ENCODE peak calls at places on chromosome 6, in eight cellular contexts. One of them, this sample, is unnamed.

GRCh38 chr6:170462366-170463020 is 90.6 kb downstream of the PSMB1 start:
- DNase-seq in HCT116: no peak
- DNase-seq in breast epithelium: no peak
- DNase-seq in transverse colon: no peak
- DNase-seq in heart left ventricle: no peak
- DNase-seq in H1: no peak
- DNase-seq in right lobe of liver: no peak
- DNase-seq in stomach: no peak
- DNase-seq in this sample: no peak

GRCh38 chr6:136772685-136773472 is 19.4 kb downstream of the MAP3K5 start:
- DNase-seq in HCT116: no peak
- DNase-seq in breast epithelium: no peak
- DNase-seq in transverse colon: no peak
- DNase-seq in heart left ventricle: no peak
- DNase-seq in H1: no peak
- DNase-seq in right lobe of liver: no peak
- DNase-seq in stomach: no peak
- DNase-seq in this sample: peak; percentile 37

GRCh38 chr6:116144590-116144989 is 18.7 kb upstream of the COL10A1 start:
- DNase-seq in HCT116: no peak
- DNase-seq in breast epithelium: no peak
- DNase-seq in transverse colon: no peak
- DNase-seq in heart left ventricle: no peak
- DNase-seq in H1: no peak
- DNase-seq in right lobe of liver: no peak
- DNase-seq in stomach: no peak
- DNase-seq in this sample: no peak

GRCh38 chr6:44699851-44700250 is 312.3 kb downstream of the CDC5L start:
- DNase-seq in HCT116: no peak
- DNase-seq in breast epithelium: no peak
- DNase-seq in transverse colon: no peak
- DNase-seq in heart left ventricle: no peak
- DNase-seq in H1: no peak
- DNase-seq in right lobe of liver: no peak
- DNase-seq in stomach: no peak
- DNase-seq in this sample: no peak

GRCh38 chr6:160058603-160059215 is 62.9 kb upstream of the SLC22A1 start:
- DNase-seq in HCT116: no peak
- DNase-seq in breast epithelium: no peak
- DNase-seq in transverse colon: no peak
- DNase-seq in heart left ventricle: no peak
- DNase-seq in H1: no peak
- DNase-seq in right lobe of liver: no peak
- DNase-seq in stomach: no peak
- DNase-seq in this sample: no peak

GRCh38 chr6:164331026-164331425 is 916.5 kb downstream of the QKI start:
- DNase-seq in HCT116: no peak
- DNase-seq in breast epithelium: no peak
- DNase-seq in transverse colon: no peak
- DNase-seq in heart left ventricle: no peak
- DNase-seq in H1: no peak
- DNase-seq in right lobe of liver: no peak
- DNase-seq in stomach: no peak
- DNase-seq in this sample: no peak

GRCh38 chr6:81226957-81227356 is 525.5 kb downstream of the TENT5A start:
- DNase-seq in HCT116: no peak
- DNase-seq in breast epithelium: no peak
- DNase-seq in transverse colon: no peak
- DNase-seq in heart left ventricle: no peak
- DNase-seq in H1: no peak
- DNase-seq in right lobe of liver: no peak
- DNase-seq in stomach: no peak
- DNase-seq in this sample: no peak

GRCh38 chr6:36301781-36302180 is 31.9 kb downstream of the PNPLA1 start:
- DNase-seq in HCT116: no peak
- DNase-seq in breast epithelium: no peak
- DNase-seq in transverse colon: no peak
- DNase-seq in heart left ventricle: no peak
- DNase-seq in H1: no peak
- DNase-seq in right lobe of liver: no peak
- DNase-seq in stomach: no peak
- DNase-seq in this sample: no peak

GRCh38 chr6:41462980-41463930 is 82.9 kb upstream of the FOXP4 start:
- DNase-seq in HCT116: peak; percentile 27
- DNase-seq in breast epithelium: peak; percentile 71
- DNase-seq in transverse colon: peak; percentile 64
- DNase-seq in heart left ventricle: peak; percentile 85
- DNase-seq in H1: no peak
- DNase-seq in right lobe of liver: peak; percentile 76
- DNase-seq in stomach: peak; percentile 85
- DNase-seq in this sample: no peak

DNA sequence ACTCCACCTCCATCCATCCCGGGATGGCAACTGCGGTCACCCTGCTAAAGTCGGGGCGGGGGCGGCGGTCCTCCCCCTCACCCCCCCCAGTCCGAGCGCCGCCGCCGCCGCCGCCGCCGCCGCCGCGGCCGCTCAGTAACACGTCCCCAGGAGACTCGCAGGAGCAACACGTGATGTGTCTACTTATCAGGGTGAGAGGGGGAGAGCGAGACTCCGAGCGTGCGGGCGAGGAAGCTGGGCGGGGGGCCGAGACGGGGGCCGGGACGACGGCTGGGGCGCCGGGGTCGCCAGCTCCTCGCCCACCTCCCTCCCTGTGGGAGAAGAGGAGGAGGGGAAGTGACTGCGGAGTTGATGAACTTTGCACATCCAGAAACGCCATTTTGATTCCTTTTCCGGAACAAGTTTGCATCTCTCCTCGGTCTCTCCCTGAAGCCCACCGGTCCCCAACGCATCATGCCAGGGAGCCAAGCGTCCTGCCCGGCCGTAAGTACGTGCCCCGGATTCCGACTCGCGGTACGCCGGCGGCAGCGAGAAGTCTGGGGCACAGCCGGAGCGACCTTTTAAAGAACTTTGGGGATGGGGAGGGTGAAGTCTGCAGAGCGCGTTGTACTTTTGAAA is at the start of gene RREB1:
- DNase-seq in HCT116: peak; percentile 15
- DNase-seq in breast epithelium: peak; percentile 48
- DNase-seq in transverse colon: peak; percentile 67
- DNase-seq in heart left ventricle: peak; percentile 77
- DNase-seq in H1: peak; percentile 74
- DNase-seq in right lobe of liver: peak; percentile 75
- DNase-seq in stomach: peak; percentile 57
- DNase-seq in this sample: peak; percentile 64
- TF ChIP-seq POLR2A in HCT116: no peak
- TF ChIP-seq POLR2A in breast epithelium: no peak
- TF ChIP-seq POLR2A in transverse colon: peak; percentile 45
- TF ChIP-seq POLR2A in heart left ventricle: peak; percentile 29
- TF ChIP-seq POLR2A in H1: no peak
- TF ChIP-seq POLR2A in right lobe of liver: peak; percentile 43
- TF ChIP-seq POLR2A in stomach: no peak
- TF ChIP-seq POLR2A in this sample: peak; percentile 91

GRCh38 chr6:21587925-21588811 is 5.4 kb upstream of the SOX4 start:
- DNase-seq in HCT116: peak; percentile 44
- DNase-seq in breast epithelium: peak; percentile 51
- DNase-seq in transverse colon: peak; percentile 69
- DNase-seq in heart left ventricle: peak; percentile 78
- DNase-seq in H1: peak; percentile 79
- DNase-seq in right lobe of liver: no peak
- DNase-seq in stomach: peak; percentile 57
- DNase-seq in this sample: no peak

GRCh38 chr6:21586760-21587181 is 6.8 kb upstream of the SOX4 start:
- DNase-seq in HCT116: no peak
- DNase-seq in breast epithelium: no peak
- DNase-seq in transverse colon: no peak
- DNase-seq in heart left ventricle: no peak
- DNase-seq in H1: peak; percentile 72
- DNase-seq in right lobe of liver: no peak
- DNase-seq in stomach: peak; percentile 49
- DNase-seq in this sample: no peak

GRCh38 chr6:21586300-21586699 is 7.3 kb upstream of the SOX4 start:
- DNase-seq in HCT116: no peak
- DNase-seq in breast epithelium: no peak
- DNase-seq in transverse colon: no peak
- DNase-seq in heart left ventricle: no peak
- DNase-seq in H1: no peak
- DNase-seq in right lobe of liver: no peak
- DNase-seq in stomach: no peak
- DNase-seq in this sample: no peak

GRCh38 chr6:21588812-21589811 is 4.4 kb upstream of the SOX4 start:
- DNase-seq in HCT116: peak; percentile 64
- DNase-seq in breast epithelium: peak; percentile 79
- DNase-seq in transverse colon: peak; percentile 91
- DNase-seq in heart left ventricle: peak; percentile 95
- DNase-seq in H1: peak; percentile 98
- DNase-seq in right lobe of liver: peak; percentile 89
- DNase-seq in stomach: peak; percentile 92
- DNase-seq in this sample: peak; percentile 66

DNA sequence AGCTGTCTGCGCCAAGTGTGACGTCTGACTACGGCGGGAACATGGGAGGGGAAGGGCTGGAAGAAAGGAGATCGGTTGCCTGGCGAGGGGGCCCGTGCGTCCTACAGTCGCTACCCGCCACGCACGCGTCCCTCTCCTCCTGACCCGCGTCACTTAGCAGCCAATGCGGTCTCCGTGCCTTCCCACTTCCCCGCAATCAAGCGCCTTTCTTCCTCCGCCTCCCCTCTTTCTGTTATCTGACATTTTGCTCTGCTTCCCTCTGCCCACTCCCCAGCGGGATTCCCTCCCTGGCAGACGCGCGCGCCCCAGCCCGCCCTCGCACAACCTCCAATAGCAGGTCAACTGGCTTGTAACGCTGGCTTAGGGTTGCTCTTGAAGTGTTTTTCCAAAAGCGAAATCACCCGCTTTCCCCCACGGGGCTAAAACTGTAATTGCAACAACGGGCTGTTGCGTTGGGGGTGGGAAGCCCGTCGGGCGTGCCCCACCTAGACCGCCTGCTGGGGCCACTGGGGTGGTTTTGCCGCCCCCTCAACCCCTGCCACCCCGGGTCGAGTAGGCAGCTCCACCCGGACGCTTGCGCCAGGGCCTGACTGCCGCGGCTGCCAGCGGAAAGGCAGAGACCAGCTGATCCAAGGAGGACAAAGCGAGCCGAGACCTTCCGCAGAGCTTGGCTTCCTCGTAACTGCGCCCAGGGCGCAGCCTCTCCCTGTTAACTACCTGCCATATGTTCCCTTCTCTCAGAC is 6.2 kb upstream of the SOX4 start:
- DNase-seq in HCT116: peak; percentile 46
- DNase-seq in breast epithelium: peak; percentile 57
- DNase-seq in transverse colon: peak; percentile 72
- DNase-seq in heart left ventricle: peak; percentile 77
- DNase-seq in H1: no peak
- DNase-seq in right lobe of liver: peak; percentile 62
- DNase-seq in stomach: peak; percentile 67
- DNase-seq in this sample: peak; percentile 18
- TF ChIP-seq POLR2A in HCT116: peak; percentile 24
- TF ChIP-seq POLR2A in breast epithelium: peak; percentile 8
- TF ChIP-seq POLR2A in transverse colon: peak; percentile 56
- TF ChIP-seq POLR2A in heart left ventricle: no peak
- TF ChIP-seq POLR2A in H1: no peak
- TF ChIP-seq POLR2A in right lobe of liver: no peak
- TF ChIP-seq POLR2A in stomach: no peak
- TF ChIP-seq POLR2A in this sample: no peak

GRCh38 chr6:28922004-28922840 is 1.6 kb downstream of the TRIM27 start:
- DNase-seq in HCT116: peak; percentile 62
- DNase-seq in breast epithelium: no peak
- DNase-seq in transverse colon: peak; percentile 57
- DNase-seq in heart left ventricle: no peak
- DNase-seq in H1: no peak
- DNase-seq in right lobe of liver: no peak
- DNase-seq in stomach: peak; percentile 69
- DNase-seq in this sample: no peak

GRCh38 chr6:28922841-28923317 is 906 bp downstream of the TRIM27 start:
- DNase-seq in HCT116: no peak
- DNase-seq in breast epithelium: no peak
- DNase-seq in transverse colon: peak; percentile 52
- DNase-seq in heart left ventricle: no peak
- DNase-seq in H1: peak; percentile 56
- DNase-seq in right lobe of liver: peak; percentile 65
- DNase-seq in stomach: peak; percentile 38
- DNase-seq in this sample: peak; percentile 17

GRCh38 chr6:28927856-28928255 is 4.1 kb upstream of the TRIM27 start:
- DNase-seq in HCT116: no peak
- DNase-seq in breast epithelium: no peak
- DNase-seq in transverse colon: no peak
- DNase-seq in heart left ventricle: no peak
- DNase-seq in H1: no peak
- DNase-seq in right lobe of liver: no peak
- DNase-seq in stomach: no peak
- DNase-seq in this sample: no peak

GRCh38 chr6:28920281-28920680 is 3.5 kb downstream of the TRIM27 start:
- DNase-seq in HCT116: no peak
- DNase-seq in breast epithelium: no peak
- DNase-seq in transverse colon: no peak
- DNase-seq in heart left ventricle: no peak
- DNase-seq in H1: no peak
- DNase-seq in right lobe of liver: no peak
- DNase-seq in stomach: no peak
- DNase-seq in this sample: no peak

DNA sequence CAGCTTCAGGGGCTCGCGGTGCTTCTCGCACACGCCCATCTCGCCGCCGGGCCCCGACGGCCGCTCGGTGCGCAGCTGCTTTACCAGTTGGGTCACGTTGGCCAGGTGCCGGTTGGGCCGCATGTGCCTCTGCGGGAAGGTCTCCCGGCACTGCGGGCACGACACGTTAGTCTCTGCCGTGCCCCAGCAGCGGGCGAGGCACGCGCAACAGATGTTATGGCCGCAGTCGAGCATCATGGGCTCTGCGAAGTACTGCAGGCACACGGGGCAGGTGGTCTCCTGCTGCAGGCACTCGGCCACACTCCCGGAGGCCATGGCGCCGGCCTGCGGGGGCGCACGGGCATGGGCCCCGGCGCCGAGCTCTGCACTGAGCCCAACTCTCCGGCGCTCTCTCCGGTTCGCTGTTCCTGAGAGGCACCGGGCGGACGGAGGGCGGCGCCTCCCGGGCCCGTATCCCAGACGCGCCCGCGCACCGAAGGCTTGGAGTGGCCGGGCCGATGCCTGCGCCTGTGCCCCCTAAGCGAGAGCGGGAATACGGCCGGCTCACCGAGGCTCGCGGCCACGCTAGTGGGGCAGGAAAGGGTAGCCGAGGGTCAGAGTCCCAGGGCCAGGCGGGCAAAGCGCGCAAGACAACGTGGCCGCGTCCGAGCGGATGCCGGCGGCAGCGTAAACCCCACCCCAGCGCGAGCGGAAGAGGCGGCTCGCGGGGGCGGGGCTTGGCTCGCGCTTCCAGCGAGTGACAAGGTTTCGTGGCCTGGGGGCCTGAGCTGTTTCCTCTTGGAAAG is at the start of gene TRIM27:
- DNase-seq in HCT116: peak; percentile 57
- DNase-seq in breast epithelium: peak; percentile 81
- DNase-seq in transverse colon: peak; percentile 92
- DNase-seq in heart left ventricle: peak; percentile 96
- DNase-seq in H1: peak; percentile 88
- DNase-seq in right lobe of liver: peak; percentile 96
- DNase-seq in stomach: peak; percentile 92
- DNase-seq in this sample: peak; percentile 81
- TF ChIP-seq POLR2A in HCT116: peak; percentile 90
- TF ChIP-seq POLR2A in breast epithelium: peak; percentile 87
- TF ChIP-seq POLR2A in transverse colon: peak; percentile 94
- TF ChIP-seq POLR2A in heart left ventricle: peak; percentile 91
- TF ChIP-seq POLR2A in H1: peak; percentile 92
- TF ChIP-seq POLR2A in right lobe of liver: peak; percentile 97
- TF ChIP-seq POLR2A in stomach: no peak
- TF ChIP-seq POLR2A in this sample: peak; percentile 89

GRCh38 chr6:156779206-156780116 is 2.3 kb downstream of the ARID1B start:
- DNase-seq in HCT116: no peak
- DNase-seq in breast epithelium: peak; percentile 34
- DNase-seq in transverse colon: peak; percentile 49
- DNase-seq in heart left ventricle: peak; percentile 80
- DNase-seq in H1: peak; percentile 63
- DNase-seq in right lobe of liver: peak; percentile 67
- DNase-seq in stomach: peak; percentile 58
- DNase-seq in this sample: peak; percentile 61
- TF ChIP-seq POLR2A in HCT116: no peak
- TF ChIP-seq POLR2A in breast epithelium: no peak
- TF ChIP-seq POLR2A in transverse colon: no peak
- TF ChIP-seq POLR2A in heart left ventricle: no peak
- TF ChIP-seq POLR2A in H1: no peak
- TF ChIP-seq POLR2A in right lobe of liver: no peak
- TF ChIP-seq POLR2A in stomach: no peak
- TF ChIP-seq POLR2A in this sample: peak; percentile 41